ENCODE peak calls at places on chromosome 22, in seven cellular contexts. Y, D, C, W, S, Z and G are unnamed samples.

GRCh38 chr22:44728761-44729261 is 23.6 kb upstream of the ARHGAP8 start:
- DNase-seq in Y (peak; percentile 61), D (peak; percentile 33), C (no peak), W (no peak), S (no peak), Z (no peak), G (no peak)

GRCh38 chr22:44664149-44664548 is 37.9 kb upstream of the PRR5 start:
- DNase-seq in Y (peak; percentile 72), D (peak; percentile 68), C (no peak), W (no peak), S (no peak), Z (peak; percentile 59), G (no peak)

GRCh38 chr22:47402876-47403525 is 640.6 kb downstream of the TBC1D22A start:
- DNase-seq in Y (no peak), D (no peak), C (no peak), W (no peak), S (no peak), Z (no peak), G (no peak)

GRCh38 chr22:46072981-46073682 is 77.2 kb upstream of the PPARA start:
- DNase-seq in Y (no peak), D (no peak), C (peak; percentile 9), W (no peak), S (peak; percentile 10), Z (no peak), G (no peak)

GRCh38 chr22:16594026-16594425 is 1.4 kb upstream of the CCT8L2 start:
- DNase-seq in Y (no peak), D (no peak), C (no peak), W (no peak), S (no peak), Z (no peak), G (no peak)

GRCh38 chr22:41596776-41597634 is 7.4 kb upstream of the PMM1 start:
- DNase-seq in Y (peak; percentile 57), D (peak; percentile 34), C (no peak), W (no peak), S (peak; percentile 54), Z (peak; percentile 73), G (no peak)

GRCh38 chr22:30822216-30823014 is 127.7 kb downstream of the OSBP2 start:
- DNase-seq in Y (no peak), D (no peak), C (no peak), W (peak; percentile 22), S (no peak), Z (no peak), G (no peak)

GRCh38 chr22:24289138-24289537 is 18.5 kb downstream of the SPECC1L start:
- DNase-seq in Y (no peak), D (no peak), C (no peak), W (no peak), S (no peak), Z (no peak), G (no peak)

GRCh38 chr22:29642694-29643093 is 39.3 kb downstream of the NF2 start:
- DNase-seq in Y (no peak), D (no peak), C (no peak), W (no peak), S (no peak), Z (no peak), G (no peak)

GRCh38 chr22:38467904-38468760 is at the start of gene KDELR3:
- DNase-seq in Y (peak; percentile 81), D (peak; percentile 70), C (peak; percentile 49), W (peak; percentile 81), S (peak; percentile 18), Z (peak; percentile 64), G (no peak)

GRCh38 chr22:33014621-33015020 is 43.6 kb downstream of the SYN3 start:
- DNase-seq in Y (no peak), D (no peak), C (no peak), W (no peak), S (no peak), Z (no peak), G (no peak)

GRCh38 chr22:23520875-23521441 is 59.1 kb downstream of the IGLL1 start:
- DNase-seq in Y (peak; percentile 43), D (peak; percentile 39), C (peak; percentile 32), W (no peak), S (no peak), Z (no peak), G (no peak)

GRCh38 chr22:32531955-32532818 is 57.6 kb downstream of the FBXO7 start:
- DNase-seq in Y (peak; percentile 91), D (peak; percentile 93), C (peak; percentile 86), W (peak; percentile 36), S (no peak), Z (peak; percentile 51), G (peak; percentile 14)

GRCh38 chr22:35150163-35151107 is 84.5 kb downstream of the ISX start:
- DNase-seq in Y (peak; percentile 52), D (peak; percentile 50), C (no peak), W (peak; percentile 5), S (peak; percentile 52), Z (peak; percentile 48), G (no peak)

GRCh38 chr22:22881116-22882032 is 6.2 kb upstream of the IGLL5 start:
- DNase-seq in Y (no peak), D (no peak), C (no peak), W (no peak), S (no peak), Z (no peak), G (no peak)

GRCh38 chr22:42330953-42331525 is 60.6 kb upstream of the TCF20 start:
- DNase-seq in Y (no peak), D (no peak), C (no peak), W (no peak), S (no peak), Z (peak; percentile 33), G (no peak)

GRCh38 chr22:38733329-38734202 is 22.2 kb downstream of the SUN2 start:
- DNase-seq in Y (no peak), D (peak; percentile 47), C (peak; percentile 53), W (peak; percentile 34), S (peak; percentile 73), Z (no peak), G (no peak)

DNA sequence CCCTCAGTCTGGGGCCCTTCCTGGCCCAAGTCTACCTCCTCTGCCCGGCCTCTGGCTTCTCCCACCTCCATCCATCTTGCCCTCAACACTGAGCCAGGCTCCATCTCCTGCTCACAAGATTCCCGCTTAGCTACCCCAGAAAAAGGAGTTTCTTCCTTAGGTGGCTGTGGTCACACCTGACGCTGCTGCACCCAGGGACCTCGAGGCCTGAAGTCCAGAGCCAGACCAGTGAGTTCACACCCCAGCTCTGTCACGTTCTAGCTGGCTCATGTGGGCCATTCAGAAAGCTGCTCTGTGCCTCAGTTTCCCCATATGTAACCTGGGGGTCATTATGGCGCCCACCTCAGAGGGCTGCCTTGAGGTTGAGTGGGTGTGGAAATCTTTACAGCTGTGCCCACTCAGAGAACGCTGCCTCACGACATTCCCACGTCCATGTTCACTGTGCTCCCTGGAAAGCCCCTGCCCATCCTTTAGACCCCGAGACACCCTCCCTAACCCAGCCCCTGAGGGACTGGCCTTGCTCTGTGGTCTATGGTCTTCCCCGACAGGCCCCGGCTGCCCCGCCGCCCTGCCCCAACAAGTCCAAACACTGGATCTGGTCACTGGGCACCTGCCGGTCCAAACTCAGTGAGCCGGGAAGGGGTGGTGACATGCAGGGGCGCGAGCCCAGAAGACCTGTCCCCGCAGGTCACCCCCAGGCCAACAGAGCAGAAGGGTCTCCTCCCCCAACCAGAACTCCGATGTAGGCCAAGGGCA is 9.8 kb downstream of the PLXNB2 start:
- DNase-seq in Y (no peak), D (no peak), C (no peak), W (no peak), S (no peak), Z (no peak), G (no peak)
- H3K27ac ChIP-seq in Y (peak overlapping the region; percentile 53), D (no peak overlapping the region), C (no peak overlapping the region), W (peak overlapping the region; percentile 100), S (peak overlapping the region; percentile 27), Z (peak overlapping the region; percentile 54), G (no peak overlapping the region)

GRCh38 chr22:19523240-19524169 is 705 bp downstream of the CLDN5 start:
- DNase-seq in Y (no peak), D (no peak), C (no peak), W (no peak), S (no peak), Z (no peak), G (no peak)
- TF ChIP-seq CTCF in Y (no peak), D (no peak), C (no peak), W (no peak), S (no peak), Z (no peak), G (no peak)

DNA sequence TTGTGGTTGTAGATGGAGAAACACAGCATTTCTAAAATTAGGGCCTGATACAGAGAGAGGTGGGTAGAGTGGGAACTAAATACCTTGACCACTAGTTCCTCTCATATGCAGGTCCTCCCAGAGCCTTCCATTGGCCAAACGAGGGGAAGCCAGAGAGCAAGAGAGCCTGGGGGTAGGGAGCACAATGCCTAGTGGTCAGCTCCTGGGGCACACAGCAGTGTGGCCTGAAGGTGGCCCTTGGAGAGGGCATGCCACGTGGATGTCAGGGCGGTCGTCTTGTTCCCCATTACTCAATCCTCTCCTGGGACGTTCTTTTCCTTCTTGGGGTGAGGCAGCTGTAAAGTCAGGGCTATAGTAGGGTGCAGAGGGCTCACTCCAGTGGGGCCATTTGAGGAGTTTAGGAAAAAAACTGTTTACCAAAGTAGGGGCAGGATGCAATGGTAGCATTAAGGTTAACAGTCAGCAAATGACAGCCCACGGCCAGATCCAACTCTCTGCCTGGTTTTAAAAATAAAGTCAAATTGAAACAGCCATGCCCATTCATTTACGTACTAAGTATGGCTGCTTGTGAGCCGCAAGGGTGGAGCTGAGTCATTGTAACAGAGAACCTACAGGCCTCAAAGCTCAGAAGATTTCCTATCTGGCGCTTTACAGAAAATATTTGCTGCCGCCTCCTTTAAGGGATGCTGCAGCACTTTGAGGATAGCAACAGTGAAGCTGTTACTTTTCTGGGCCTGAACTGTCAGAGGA is 7.6 kb downstream of the MYO18B start:
- DNase-seq in Y (no peak), D (no peak), C (no peak), W (no peak), S (no peak), Z (no peak), G (no peak)
- H3K27ac ChIP-seq in Y (peak overlapping the region; percentile 56), D (no peak overlapping the region), C (no peak overlapping the region), W (no peak overlapping the region), S (no peak overlapping the region), Z (no peak overlapping the region), G (peak overlapping the region; percentile 30)

GRCh38 chr22:37044634-37045625 is 6.6 kb upstream of the KCTD17 start:
- DNase-seq in Y (no peak), D (no peak), C (no peak), W (no peak), S (no peak), Z (no peak), G (no peak)

GRCh38 chr22:37048133-37048532 is 3.4 kb upstream of the KCTD17 start:
- DNase-seq in Y (no peak), D (no peak), C (no peak), W (no peak), S (no peak), Z (no peak), G (no peak)

GRCh38 chr22:37043828-37044538 is 7.6 kb upstream of the KCTD17 start:
- DNase-seq in Y (peak; percentile 54), D (peak; percentile 50), C (no peak), W (no peak), S (no peak), Z (peak; percentile 74), G (no peak)

GRCh38 chr22:37046589-37046988 is 5.0 kb upstream of the KCTD17 start:
- DNase-seq in Y (no peak), D (no peak), C (no peak), W (no peak), S (no peak), Z (no peak), G (no peak)

GRCh38 chr22:37045958-37046357 is 5.6 kb upstream of the KCTD17 start:
- DNase-seq in Y (no peak), D (no peak), C (no peak), W (no peak), S (no peak), Z (no peak), G (no peak)
- TF ChIP-seq CTCF in Y (peak; percentile 30), D (peak; percentile 50), C (no peak), W (no peak), S (peak; percentile 32), Z (peak; percentile 46), G (peak; percentile 24)